ENCODE peak calls at places on chromosomes 13 and 19, in six cellular contexts. One of them, this sample, is unnamed.
A peak's percentile ranks its signal among the peaks of the same experiment; 100 is the strongest.

GRCh38 chr13:111920306-111920931 is 146.5 kb upstream of the SOX1 start:
- DNase-seq in left ventricle myocardium inferior: no peak
- DNase-seq in transverse colon: no peak
- DNase-seq in coronary artery: peak; percentile 59
- DNase-seq in cardiac muscle cell: no peak
- DNase-seq in GM13976: no peak
- DNase-seq in this sample: no peak

GRCh38 chr19:33193864-33194362 is at the start of gene LRP3:
- DNase-seq in left ventricle myocardium inferior: peak; percentile 60
- DNase-seq in transverse colon: peak; percentile 26
- DNase-seq in GM13976: no peak
- DNase-seq in cardiac muscle cell: peak; percentile 51
- DNase-seq in coronary artery: no peak
- DNase-seq in this sample: no peak

GRCh38 chr13:41178040-41178439 is 16.3 kb downstream of the KBTBD7 start:
- DNase-seq in left ventricle myocardium inferior: no peak
- DNase-seq in transverse colon: no peak
- DNase-seq in GM13976: no peak
- DNase-seq in cardiac muscle cell: peak; percentile 76
- DNase-seq in coronary artery: no peak
- DNase-seq in this sample: no peak

GRCh38 chr13:43285891-43286602 is 262.7 kb downstream of the DNAJC15 start:
- DNase-seq in coronary artery: no peak
- DNase-seq in transverse colon: no peak
- DNase-seq in left ventricle myocardium inferior: no peak
- DNase-seq in cardiac muscle cell: no peak
- DNase-seq in GM13976: no peak
- DNase-seq in this sample: no peak

GRCh38 chr19:4609878-4610511 is 29.3 kb upstream of the TNFAIP8L1 start:
- DNase-seq in transverse colon: no peak
- DNase-seq in left ventricle myocardium inferior: peak; percentile 46
- DNase-seq in GM13976: peak; percentile 28
- DNase-seq in coronary artery: peak; percentile 78
- DNase-seq in cardiac muscle cell: no peak
- DNase-seq in this sample: no peak

GRCh38 chr19:8050274-8051096 is 2.1 kb upstream of the CCL25 start:
- DNase-seq in cardiac muscle cell: peak; percentile 78
- DNase-seq in transverse colon: peak; percentile 82
- DNase-seq in left ventricle myocardium inferior: peak; percentile 83
- DNase-seq in GM13976: peak; percentile 98
- DNase-seq in coronary artery: no peak
- DNase-seq in this sample: peak; percentile 99

GRCh38 chr13:34300559-34300958 is 482.6 kb downstream of the RFC3 start:
- DNase-seq in coronary artery: no peak
- DNase-seq in left ventricle myocardium inferior: no peak
- DNase-seq in transverse colon: no peak
- DNase-seq in GM13976: no peak
- DNase-seq in cardiac muscle cell: no peak
- DNase-seq in this sample: no peak

GRCh38 chr19:55096061-55096701 is 20.5 kb downstream of the EPS8L1 start:
- DNase-seq in GM13976: no peak
- DNase-seq in left ventricle myocardium inferior: no peak
- DNase-seq in cardiac muscle cell: no peak
- DNase-seq in transverse colon: no peak
- DNase-seq in coronary artery: no peak
- DNase-seq in this sample: no peak

GRCh38 chr19:40231057-40231456 is 4.6 kb upstream of the CCNP start:
- DNase-seq in coronary artery: no peak
- DNase-seq in cardiac muscle cell: no peak
- DNase-seq in transverse colon: no peak
- DNase-seq in GM13976: no peak
- DNase-seq in left ventricle myocardium inferior: no peak
- DNase-seq in this sample: no peak

GRCh38 chr13:98690348-98691041 is 62.0 kb downstream of the SLC15A1 start:
- DNase-seq in left ventricle myocardium inferior: no peak
- DNase-seq in cardiac muscle cell: no peak
- DNase-seq in transverse colon: no peak
- DNase-seq in coronary artery: no peak
- DNase-seq in GM13976: no peak
- DNase-seq in this sample: no peak

GRCh38 chr19:3838661-3839060 is 30.2 kb downstream of the ZFR2 start:
- DNase-seq in left ventricle myocardium inferior: no peak
- DNase-seq in transverse colon: no peak
- DNase-seq in coronary artery: no peak
- DNase-seq in GM13976: no peak
- DNase-seq in cardiac muscle cell: no peak
- DNase-seq in this sample: no peak

GRCh38 chr19:11479470-11480080 is 1.3 kb downstream of the ELAVL3 start:
- DNase-seq in left ventricle myocardium inferior: peak; percentile 34
- DNase-seq in coronary artery: no peak
- DNase-seq in GM13976: peak; percentile 52
- DNase-seq in transverse colon: peak; percentile 26
- DNase-seq in cardiac muscle cell: peak; percentile 26
- DNase-seq in this sample: peak; percentile 32

GRCh38 chr13:95564948-95565347 is 12.4 kb downstream of the CLDN10 start:
- DNase-seq in left ventricle myocardium inferior: no peak
- DNase-seq in GM13976: no peak
- DNase-seq in coronary artery: no peak
- DNase-seq in transverse colon: no peak
- DNase-seq in cardiac muscle cell: peak; percentile 89
- DNase-seq in this sample: no peak

GRCh38 chr13:31044658-31045620 is 112.5 kb downstream of the TEX26 start:
- DNase-seq in GM13976: no peak
- DNase-seq in left ventricle myocardium inferior: no peak
- DNase-seq in coronary artery: no peak
- DNase-seq in cardiac muscle cell: no peak
- DNase-seq in transverse colon: no peak
- DNase-seq in this sample: peak; percentile 75

GRCh38 chr19:48064509-48064908 is 20.6 kb upstream of the CABP5 start:
- DNase-seq in coronary artery: no peak
- DNase-seq in transverse colon: no peak
- DNase-seq in cardiac muscle cell: peak; percentile 4
- DNase-seq in left ventricle myocardium inferior: no peak
- DNase-seq in GM13976: no peak
- DNase-seq in this sample: no peak

GRCh38 chr13:65653548-65654078 is 1576.5 kb downstream of the PCDH9 start:
- DNase-seq in GM13976: no peak
- DNase-seq in left ventricle myocardium inferior: no peak
- DNase-seq in coronary artery: no peak
- DNase-seq in transverse colon: no peak
- DNase-seq in cardiac muscle cell: no peak
- DNase-seq in this sample: no peak

GRCh38 chr13:65660696-65661095 is 1569.4 kb downstream of the PCDH9 start:
- DNase-seq in coronary artery: no peak
- DNase-seq in GM13976: no peak
- DNase-seq in transverse colon: no peak
- DNase-seq in cardiac muscle cell: no peak
- DNase-seq in left ventricle myocardium inferior: no peak
- DNase-seq in this sample: no peak

DNA sequence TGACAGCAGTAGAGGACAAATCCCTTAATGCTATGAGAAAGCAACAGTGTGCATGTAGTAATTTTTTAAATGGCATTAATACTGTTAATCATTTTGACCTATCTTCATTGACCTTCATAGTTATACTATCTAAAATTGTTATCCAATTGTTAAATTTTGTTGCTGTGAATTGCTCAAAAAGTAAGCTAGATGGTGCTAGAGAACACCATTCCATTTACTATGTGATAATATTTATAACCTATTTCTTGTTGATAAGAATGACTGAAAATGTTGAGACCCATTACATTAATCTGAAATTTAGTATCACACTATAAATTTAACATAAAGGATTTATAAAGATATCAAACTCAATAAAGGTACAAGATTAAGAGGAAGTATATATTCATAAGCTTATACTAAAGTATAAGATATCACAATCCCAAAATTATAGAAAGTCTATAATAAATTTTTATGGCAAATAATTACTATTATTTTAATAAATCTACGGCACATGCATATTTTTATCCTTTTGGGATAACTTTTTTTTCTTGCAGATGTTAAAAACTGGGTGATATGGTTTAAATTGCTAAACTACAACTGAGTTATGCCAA is 1573.3 kb downstream of the PCDH9 start:
- DNase-seq in left ventricle myocardium inferior: no peak
- DNase-seq in transverse colon: no peak
- DNase-seq in cardiac muscle cell: peak; percentile 47
- DNase-seq in coronary artery: no peak
- DNase-seq in GM13976: no peak
- DNase-seq in this sample: no peak
- TF ChIP-seq CTCF in left ventricle myocardium inferior: peak; percentile 63
- TF ChIP-seq CTCF in transverse colon: peak; percentile 14
- TF ChIP-seq CTCF in cardiac muscle cell: peak; percentile 67
- TF ChIP-seq CTCF in coronary artery: peak; percentile 23
- TF ChIP-seq CTCF in GM13976: no peak
- TF ChIP-seq CTCF in this sample: no peak

DNA sequence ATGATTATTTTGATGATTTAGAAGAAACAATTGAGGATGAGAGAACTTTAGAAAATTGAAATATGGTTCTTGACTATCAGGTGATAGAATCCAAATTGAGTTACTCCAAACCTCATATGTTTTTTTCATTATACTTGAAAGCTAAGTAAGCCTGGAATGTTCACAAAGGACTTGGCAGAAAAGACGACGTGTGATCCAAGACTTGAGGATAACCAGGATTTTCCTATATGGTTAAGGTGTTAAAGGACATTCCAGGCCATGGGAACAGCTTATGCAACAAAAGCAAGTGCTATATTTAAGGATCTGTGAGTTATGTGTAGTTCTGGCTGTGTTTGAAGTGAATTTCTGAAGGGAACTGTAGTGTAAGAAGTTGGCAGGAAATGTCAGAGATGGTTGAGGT is 52.5 kb downstream of the SLITRK1 start:
- DNase-seq in transverse colon: no peak
- DNase-seq in GM13976: no peak
- DNase-seq in cardiac muscle cell: no peak
- DNase-seq in coronary artery: no peak
- DNase-seq in left ventricle myocardium inferior: no peak
- DNase-seq in this sample: no peak
- TF ChIP-seq CTCF in transverse colon: no peak
- TF ChIP-seq CTCF in GM13976: no peak
- TF ChIP-seq CTCF in cardiac muscle cell: no peak
- TF ChIP-seq CTCF in coronary artery: no peak
- TF ChIP-seq CTCF in left ventricle myocardium inferior: no peak
- TF ChIP-seq CTCF in this sample: no peak

DNA sequence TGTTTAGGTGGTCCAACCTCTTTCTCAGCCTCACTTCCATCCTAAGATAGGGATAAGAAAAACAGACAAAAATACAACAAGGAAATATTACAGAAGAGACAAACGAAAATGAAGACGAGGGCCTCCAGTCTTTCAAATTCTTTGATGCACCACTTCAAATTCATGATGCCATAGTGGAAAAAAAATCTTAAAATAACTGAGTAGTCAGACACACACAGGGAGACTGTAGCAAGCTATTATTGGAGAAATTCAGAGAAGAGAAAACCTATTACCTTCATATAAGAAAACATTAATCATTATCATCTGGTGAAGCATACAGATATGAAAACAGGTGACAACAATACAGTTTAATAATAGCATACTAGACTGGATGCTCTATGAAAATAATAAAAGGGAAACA is 548.2 kb downstream of the KCTD12 start:
- DNase-seq in transverse colon: no peak
- DNase-seq in cardiac muscle cell: no peak
- DNase-seq in GM13976: no peak
- DNase-seq in left ventricle myocardium inferior: no peak
- DNase-seq in coronary artery: no peak
- DNase-seq in this sample: no peak
- TF ChIP-seq CTCF in transverse colon: no peak
- TF ChIP-seq CTCF in cardiac muscle cell: no peak
- TF ChIP-seq CTCF in GM13976: no peak
- TF ChIP-seq CTCF in left ventricle myocardium inferior: no peak
- TF ChIP-seq CTCF in coronary artery: no peak
- TF ChIP-seq CTCF in this sample: no peak

DNA sequence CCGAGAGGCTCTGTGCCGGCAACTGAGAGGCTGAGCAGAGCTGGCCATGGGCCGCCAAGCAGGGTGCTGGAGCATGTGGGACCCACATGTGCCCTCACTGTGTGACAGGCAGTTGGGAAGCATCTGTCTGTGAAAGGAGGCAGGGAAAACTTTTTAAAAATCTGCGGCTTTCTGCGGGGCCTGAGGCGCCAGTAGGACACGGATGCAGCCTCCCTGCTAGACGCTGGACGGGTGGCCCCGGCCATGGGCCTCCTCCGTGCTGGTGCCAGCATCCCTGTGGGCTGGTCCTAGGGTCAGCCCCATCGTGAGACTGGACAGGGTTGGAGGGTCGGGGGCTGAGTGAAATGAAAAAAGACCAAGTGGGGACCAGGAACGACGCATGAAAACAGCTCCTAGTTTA is 20.9 kb upstream of the DCUN1D2 start:
- DNase-seq in cardiac muscle cell: no peak
- DNase-seq in transverse colon: no peak
- DNase-seq in coronary artery: no peak
- DNase-seq in left ventricle myocardium inferior: no peak
- DNase-seq in GM13976: no peak
- DNase-seq in this sample: no peak
- TF ChIP-seq CTCF in cardiac muscle cell: no peak
- TF ChIP-seq CTCF in transverse colon: no peak
- TF ChIP-seq CTCF in coronary artery: no peak
- TF ChIP-seq CTCF in left ventricle myocardium inferior: no peak
- TF ChIP-seq CTCF in GM13976: no peak
- TF ChIP-seq CTCF in this sample: no peak